ENCODE peak calls at places on chromosomes 13 and 19, in five cellular contexts. M, I, R, J and E are unnamed samples.

GRCh38 chr19:51480590-51480989 is 2.3 kb downstream of the CEACAM18 start:
- DNase-seq in M (peak; percentile 46), I (no peak), R (peak; percentile 35), J (no peak), E (no peak)

GRCh38 chr13:97253581-97254293 is 31.6 kb downstream of the MBNL2 start:
- DNase-seq in M (no peak), I (no peak), R (no peak), J (no peak), E (no peak)

GRCh38 chr19:53912653-53913052 is 3.6 kb downstream of the CACNG7 start:
- DNase-seq in M (peak; percentile 51), I (no peak), R (no peak), J (no peak), E (no peak)

GRCh38 chr19:3479177-3479818 is 1.0 kb downstream of the SMIM24 start:
- DNase-seq in M (peak; percentile 66), I (peak; percentile 40), R (no peak), J (no peak), E (no peak)

GRCh38 chr13:79405501-79405830 is 589 bp downstream of the RBM26 start:
- DNase-seq in M (no peak), I (no peak), R (peak; percentile 63), J (no peak), E (no peak)

GRCh38 chr13:89955773-89956172 is 1391.7 kb upstream of the MIR17HG start:
- DNase-seq in M (no peak), I (no peak), R (no peak), J (no peak), E (no peak)

GRCh38 chr13:94157705-94158218 is 321.7 kb downstream of the DCT start:
- DNase-seq in M (no peak), I (no peak), R (no peak), J (no peak), E (no peak)

GRCh38 chr13:31328549-31329229 is 128.9 kb downstream of the B3GLCT start:
- DNase-seq in M (no peak), I (no peak), R (no peak), J (no peak), E (no peak)

GRCh38 chr19:11446652-11447301 is 11.3 kb downstream of the PRKCSH start:
- DNase-seq in M (peak; percentile 84), I (peak; percentile 63), R (peak; percentile 78), J (no peak), E (no peak)

GRCh38 chr13:77213644-77214043 is 113.2 kb downstream of the MYCBP2 start:
- DNase-seq in M (no peak), I (no peak), R (no peak), J (no peak), E (no peak)

GRCh38 chr13:94128430-94128829 is 351.1 kb downstream of the DCT start:
- DNase-seq in M (no peak), I (no peak), R (peak; percentile 68), J (no peak), E (no peak)

GRCh38 chr19:48400018-48400742 is 6.7 kb downstream of the GRIN2D start:
- DNase-seq in M (peak; percentile 75), I (peak; percentile 61), R (peak; percentile 67), J (no peak), E (no peak)

GRCh38 chr13:35992964-35993363 is 138.2 kb downstream of the DCLK1 start:
- DNase-seq in M (no peak), I (no peak), R (no peak), J (no peak), E (no peak)

GRCh38 chr19:897442-898039 is 4.3 kb downstream of the RNU6-9 start:
- DNase-seq in M (peak; percentile 59), I (no peak), R (no peak), J (no peak), E (no peak)
- TF ChIP-seq CTCF in M (peak; percentile 30), I (no peak), R (no peak), J (peak; percentile 43), E (no peak)

GRCh38 chr13:40475617-40476016 is 190.8 kb downstream of the FOXO1 start:
- DNase-seq in M (no peak), I (no peak), R (no peak), J (no peak), E (no peak)

GRCh38 chr13:40471911-40472310 is 194.5 kb downstream of the FOXO1 start:
- DNase-seq in M (no peak), I (no peak), R (no peak), J (no peak), E (no peak)

GRCh38 chr13:40470665-40471064 is 195.8 kb downstream of the FOXO1 start:
- DNase-seq in M (no peak), I (no peak), R (no peak), J (no peak), E (no peak)

GRCh38 chr13:40469581-40470282 is 196.7 kb downstream of the FOXO1 start:
- DNase-seq in M (no peak), I (no peak), R (no peak), J (no peak), E (no peak)

DNA sequence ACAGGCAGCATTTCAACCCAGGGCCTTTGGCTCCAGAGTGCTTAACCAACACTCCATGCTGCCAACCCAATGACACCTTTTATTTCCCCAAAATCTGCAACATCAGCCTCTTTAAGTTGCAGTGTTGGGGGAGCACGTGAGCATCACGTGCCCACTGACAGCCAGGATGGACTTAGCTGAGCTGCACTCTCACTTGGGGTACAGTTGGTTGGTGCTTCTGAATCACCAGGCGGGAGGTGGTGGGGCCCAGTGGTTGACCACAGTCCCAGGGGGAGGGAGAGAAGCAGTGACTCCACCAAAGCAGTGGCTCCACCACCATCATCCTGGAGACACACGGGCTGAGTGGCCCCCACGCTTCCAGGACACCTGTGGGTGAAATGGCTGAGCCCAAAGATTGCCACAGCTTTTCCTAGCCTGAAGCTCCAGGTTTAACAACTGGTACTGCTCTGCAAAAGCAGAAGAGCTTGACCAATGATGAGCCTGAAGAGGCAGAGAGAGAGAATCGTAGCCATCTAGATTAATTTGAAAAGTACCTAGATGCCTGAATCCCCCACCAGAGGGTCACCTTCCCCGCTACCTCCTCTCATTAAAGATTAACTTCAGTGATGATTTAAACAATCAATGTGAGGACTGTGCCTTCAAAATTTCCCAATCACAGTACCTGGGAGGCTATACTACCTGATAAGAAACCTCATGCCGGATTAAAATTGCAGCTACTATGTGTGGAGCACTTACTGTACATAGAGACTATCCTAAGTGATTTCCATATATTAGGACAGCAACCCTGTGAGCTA is 193.8 kb downstream of the FOXO1 start:
- DNase-seq in M (no peak), I (no peak), R (no peak), J (no peak), E (no peak)
- TF ChIP-seq CTCF in M (no peak), I (no peak), R (no peak), J (no peak), E (no peak)

GRCh38 chr19:55468054-55468393 is 3.5 kb upstream of the C19orf85 start:
- DNase-seq in M (no peak), I (no peak), R (no peak), J (no peak), E (no peak)
- TF ChIP-seq CTCF in M (no peak), I (no peak), R (peak; percentile 42), J (no peak), E (peak; percentile 68)

GRCh38 chr19:52535831-52536800 is 8.6 kb downstream of the ZNF808 start:
- DNase-seq in M (peak; percentile 96), I (peak; percentile 74), R (peak; percentile 93), J (peak; percentile 89), E (peak; percentile 78)
- TF ChIP-seq CTCF in M (peak; percentile 28), I (no peak), R (peak; percentile 19), J (peak; percentile 28), E (peak; percentile 5)

DNA sequence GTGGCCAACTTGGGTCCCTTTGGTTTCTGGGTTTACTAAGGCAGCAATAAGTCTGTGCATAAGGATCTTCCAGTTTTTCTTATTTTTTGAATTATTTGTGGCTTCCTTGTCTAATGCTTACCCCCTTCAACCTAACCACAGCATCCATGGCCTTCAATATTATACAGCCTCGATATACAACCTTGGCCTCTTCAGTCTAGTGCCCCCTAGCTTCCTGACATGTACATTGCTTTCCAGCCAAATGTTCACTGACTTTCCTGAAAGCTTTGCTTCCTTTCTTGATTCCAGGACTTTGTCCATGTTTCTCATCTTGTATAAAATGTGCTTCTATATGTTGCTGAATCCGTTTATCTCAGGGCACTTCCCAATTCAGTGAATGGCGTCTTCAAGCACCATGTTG is 310.1 kb downstream of the OLFM4 start:
- DNase-seq in M (no peak), I (no peak), R (no peak), J (no peak), E (no peak)
- TF ChIP-seq CTCF in M (no peak), I (no peak), R (no peak), J (no peak), E (peak; percentile 29)

GRCh38 chr19:6020972-6021805 is 43.2 kb upstream of the RANBP3 start:
- DNase-seq in M (no peak), I (peak; percentile 56), R (peak; percentile 50), J (no peak), E (no peak)
- TF ChIP-seq CTCF in M (no peak), I (no peak), R (no peak), J (no peak), E (no peak)

GRCh38 chr19:31461814-31462539 is 112.7 kb upstream of the TSHZ3 start:
- DNase-seq in M (no peak), I (no peak), R (no peak), J (no peak), E (no peak)

GRCh38 chr19:31459430-31459829 is 110.2 kb upstream of the TSHZ3 start:
- DNase-seq in M (no peak), I (no peak), R (no peak), J (no peak), E (no peak)
- TF ChIP-seq CTCF in M (peak; percentile 20), I (no peak), R (no peak), J (peak; percentile 48), E (no peak)

GRCh38 chr13:24351423-24351822 is 42.0 kb downstream of the C1QTNF9 start:
- DNase-seq in M (no peak), I (no peak), R (no peak), J (no peak), E (no peak)
- TF ChIP-seq CTCF in M (no peak), I (no peak), R (no peak), J (no peak), E (no peak)

GRCh38 chr13:63050287-63050686 is 1634.6 kb upstream of the PCDH20 start:
- DNase-seq in M (no peak), I (no peak), R (no peak), J (no peak), E (no peak)

GRCh38 chr13:63044617-63045016 is 1629.0 kb upstream of the PCDH20 start:
- DNase-seq in M (peak; percentile 7), I (no peak), R (no peak), J (no peak), E (no peak)

DNA sequence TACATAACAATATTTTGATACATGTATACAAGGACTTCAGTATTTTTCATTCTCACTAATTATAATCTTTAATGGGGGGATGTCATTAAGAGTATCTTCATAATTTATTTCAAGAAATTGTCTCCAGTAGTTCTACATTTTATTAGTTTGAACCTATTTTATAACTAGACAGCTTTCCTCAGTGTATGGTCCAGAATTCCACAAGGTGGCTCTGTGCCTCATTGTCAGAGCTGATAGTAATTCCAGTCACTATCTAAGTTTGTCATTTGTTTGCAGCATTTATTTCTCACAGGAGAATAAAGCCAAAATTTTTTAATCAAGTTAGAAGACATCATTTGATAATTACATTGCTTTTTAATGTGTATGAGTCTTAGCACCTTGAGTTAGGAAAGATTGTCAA is 1633.0 kb upstream of the PCDH20 start:
- DNase-seq in M (no peak), I (no peak), R (no peak), J (no peak), E (no peak)
- TF ChIP-seq CTCF in M (peak; percentile 35), I (no peak), R (no peak), J (peak; percentile 55), E (no peak)